ENCODE peak calls at places on chromosomes 1 and 21, in five cellular contexts. V is omental fat pad; M is left ventricle myocardium inferior; Q is CD8-positive, alpha-beta T cell; K is heart left ventricle. I is an unnamed sample.

GRCh38 chr1:172826096-172826741 is 167.3 kb downstream of the FASLG start:
- DNase-seq in V (no peak), M (no peak), Q (no peak), K (no peak), I (peak; percentile 80)

GRCh38 chr1:2019162-2019542 is at the start of gene GABRD:
- DNase-seq in V (no peak), M (no peak), Q (no peak), K (no peak), I (no peak)

GRCh38 chr1:192477630-192478029 is 97.9 kb upstream of the RGS1 start:
- DNase-seq in V (no peak), M (no peak), Q (no peak), K (no peak), I (no peak)

GRCh38 chr21:45920824-45921600 is 60.6 kb upstream of the COL6A1 start:
- DNase-seq in V (no peak), M (no peak), Q (no peak), K (no peak), I (no peak)

GRCh38 chr1:53567458-53568250 is 108.5 kb downstream of the DMRTB1 start:
- DNase-seq in V (no peak), M (no peak), Q (no peak), K (peak; percentile 37), I (no peak)

GRCh38 chr1:51058863-51059262 is 43.2 kb upstream of the C1orf185 start:
- DNase-seq in V (no peak), M (no peak), Q (no peak), K (no peak), I (no peak)

GRCh38 chr1:76256289-76257223 is 182.0 kb downstream of the ST6GALNAC3 start:
- DNase-seq in V (no peak), M (no peak), Q (no peak), K (no peak), I (no peak)

GRCh38 chr21:36699026-36699545 is at the start of gene SIM2:
- DNase-seq in V (no peak), M (no peak), Q (no peak), K (no peak), I (no peak)

GRCh38 chr1:64469121-64469520 is 808 bp upstream of the CACHD1 start:
- DNase-seq in V (no peak), M (no peak), Q (no peak), K (no peak), I (no peak)

GRCh38 chr1:159918918-159919195 is 6.5 kb downstream of the TAGLN2 start:
- DNase-seq in V (no peak), M (no peak), Q (no peak), K (no peak), I (no peak)

GRCh38 chr1:106439475-106439874 is 617.0 kb upstream of the PRMT6 start:
- DNase-seq in V (no peak), M (no peak), Q (no peak), K (no peak), I (no peak)

GRCh38 chr1:57017717-57018116 is 51.9 kb upstream of the C8B start:
- DNase-seq in V (no peak), M (no peak), Q (no peak), K (no peak), I (no peak)

GRCh38 chr21:42846221-42846620 is 33.1 kb downstream of the WDR4 start:
- DNase-seq in V (no peak), M (peak; percentile 3), Q (no peak), K (no peak), I (no peak)

GRCh38 chr1:117284408-117285215 is 73.9 kb upstream of the VTCN1 start:
- DNase-seq in V (no peak), M (no peak), Q (no peak), K (no peak), I (peak; percentile 61)

GRCh38 chr1:8133657-8134430 is 107.7 kb upstream of the ERRFI1 start:
- DNase-seq in V (no peak), M (peak; percentile 60), Q (no peak), K (no peak), I (peak; percentile 94)

GRCh38 chr1:27483659-27484058 is 6.3 kb downstream of the WASF2 start:
- DNase-seq in V (no peak), M (no peak), Q (no peak), K (no peak), I (no peak)

GRCh38 chr1:162215902-162216301 is 146.4 kb downstream of the NOS1AP start:
- DNase-seq in V (no peak), M (no peak), Q (no peak), K (no peak), I (no peak)

GRCh38 chr1:116807871-116808450 is 53.7 kb downstream of the CD2 start:
- DNase-seq in V (no peak), M (no peak), Q (no peak), K (no peak), I (no peak)

GRCh38 chr21:16194851-16195251 is 465.1 kb downstream of the USP25 start:
- DNase-seq in V (no peak), M (no peak), Q (no peak), K (no peak), I (no peak)

GRCh38 chr1:41152622-41153044 is 89.5 kb downstream of the SCMH1 start:
- DNase-seq in V (no peak), M (no peak), Q (no peak), K (no peak), I (peak; percentile 79)

GRCh38 chr1:30905403-30905802 is 3.2 kb downstream of the SDC3 start:
- DNase-seq in V (no peak), M (no peak), Q (no peak), K (no peak), I (no peak)

GRCh38 chr1:24348196-24348595 is 29.0 kb downstream of the GRHL3 start:
- DNase-seq in V (no peak), M (no peak), Q (no peak), K (no peak), I (no peak)

GRCh38 chr1:245983294-245983967 is 523.6 kb downstream of the SMYD3 start:
- DNase-seq in V (no peak), M (no peak), Q (no peak), K (no peak), I (no peak)

GRCh38 chr1:234737210-234737761 is 127.3 kb upstream of the IRF2BP2 start:
- DNase-seq in V (no peak), M (no peak), Q (no peak), K (no peak), I (no peak)

GRCh38 chr1:193060938-193061337 is 1.5 kb downstream of the RO60 start:
- DNase-seq in V (no peak), M (no peak), Q (peak; percentile 19), K (no peak), I (no peak)

GRCh38 chr1:226735576-226735975 is 3.5 kb downstream of the ITPKB start:
- DNase-seq in V (no peak), M (no peak), Q (no peak), K (no peak), I (no peak)

GRCh38 chr1:206464456-206464964 is 5.8 kb upstream of the IKBKE start:
- DNase-seq in V (no peak), M (no peak), Q (no peak), K (no peak), I (peak; percentile 78)

GRCh38 chr1:230220478-230220877 is 153.4 kb downstream of the GALNT2 start:
- DNase-seq in V (no peak), M (no peak), Q (no peak), K (no peak), I (no peak)

GRCh38 chr1:230867119-230867902 is 1.0 kb downstream of the C1orf198 start:
- DNase-seq in V (no peak), M (no peak), Q (no peak), K (no peak), I (no peak)

GRCh38 chr1:112034277-112034676 is 44.8 kb upstream of the KCND3 start:
- DNase-seq in V (no peak), M (no peak), Q (no peak), K (no peak), I (no peak)
- TF ChIP-seq CTCF in V (no peak), M (no peak), Q (no peak), K (no peak), I (no peak)

GRCh38 chr1:247906504-247907047 is 11.2 kb downstream of the OR2W3 start:
- DNase-seq in V (no peak), M (no peak), Q (no peak), K (no peak), I (peak; percentile 47)
- TF ChIP-seq CTCF in V (no peak), M (no peak), Q (no peak), K (no peak), I (no peak)

GRCh38 chr1:59560807-59561450 is 253.8 kb upstream of the HOOK1 start:
- DNase-seq in V (no peak), M (no peak), Q (no peak), K (no peak), I (no peak)
- TF ChIP-seq CTCF in V (no peak), M (no peak), Q (no peak), K (no peak), I (no peak)

DNA sequence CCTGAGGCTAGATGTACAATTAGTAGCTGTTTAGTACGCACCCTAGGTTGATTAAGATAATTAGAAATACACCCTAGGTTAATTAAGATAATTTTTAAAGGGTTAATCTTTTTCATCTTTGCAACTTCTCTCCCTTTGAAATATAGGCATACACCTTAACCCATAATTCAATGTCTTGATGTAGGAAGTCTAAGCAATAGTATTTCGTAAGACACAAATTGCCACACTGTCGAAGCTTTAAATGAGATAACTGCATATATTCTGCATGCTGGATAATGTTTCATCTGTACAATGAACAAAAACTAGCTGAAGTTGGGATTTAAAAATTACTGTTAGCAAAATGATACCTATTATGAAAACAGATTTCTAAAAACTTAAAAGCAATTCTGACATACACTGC is 122.9 kb downstream of the EVI5 start:
- DNase-seq in V (no peak), M (no peak), Q (no peak), K (no peak), I (no peak)
- TF ChIP-seq CTCF in V (no peak), M (no peak), Q (no peak), K (no peak), I (no peak)

DNA sequence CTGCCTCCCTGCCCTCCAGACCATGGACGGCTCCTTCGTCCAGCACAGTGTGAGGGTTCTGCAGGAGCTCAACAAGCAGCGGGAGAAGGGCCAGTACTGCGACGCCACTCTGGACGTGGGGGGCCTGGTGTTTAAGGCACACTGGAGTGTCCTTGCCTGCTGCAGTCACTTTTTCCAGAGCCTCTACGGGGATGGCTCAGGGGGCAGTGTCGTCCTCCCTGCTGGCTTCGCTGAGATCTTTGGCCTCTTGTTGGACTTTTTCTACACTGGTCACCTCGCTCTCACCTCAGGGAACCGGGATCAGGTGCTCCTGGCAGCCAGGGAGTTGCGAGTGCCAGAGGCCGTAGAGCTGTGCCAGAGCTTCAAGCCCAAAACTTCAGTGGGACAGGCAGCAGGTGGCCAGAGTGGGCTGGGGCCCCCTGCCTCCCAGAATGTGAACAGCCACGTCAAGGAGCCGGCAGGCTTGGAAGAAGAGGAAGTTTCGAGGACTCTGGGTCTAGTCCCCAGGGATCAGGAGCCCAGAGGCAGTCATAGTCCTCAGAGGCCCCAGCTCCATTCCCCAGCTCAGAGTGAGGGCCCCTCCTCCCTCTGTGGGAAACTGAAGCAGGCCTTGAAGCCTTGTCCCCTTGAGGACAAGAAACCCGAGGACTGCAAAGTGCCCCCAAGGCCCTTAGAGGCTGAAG is 935 bp downstream of the ZBTB48 start:
- DNase-seq in V (no peak), M (no peak), Q (no peak), K (no peak), I (no peak)
- TF ChIP-seq CTCF in V (no peak), M (no peak), Q (no peak), K (peak; percentile 21), I (peak; percentile 26)

DNA sequence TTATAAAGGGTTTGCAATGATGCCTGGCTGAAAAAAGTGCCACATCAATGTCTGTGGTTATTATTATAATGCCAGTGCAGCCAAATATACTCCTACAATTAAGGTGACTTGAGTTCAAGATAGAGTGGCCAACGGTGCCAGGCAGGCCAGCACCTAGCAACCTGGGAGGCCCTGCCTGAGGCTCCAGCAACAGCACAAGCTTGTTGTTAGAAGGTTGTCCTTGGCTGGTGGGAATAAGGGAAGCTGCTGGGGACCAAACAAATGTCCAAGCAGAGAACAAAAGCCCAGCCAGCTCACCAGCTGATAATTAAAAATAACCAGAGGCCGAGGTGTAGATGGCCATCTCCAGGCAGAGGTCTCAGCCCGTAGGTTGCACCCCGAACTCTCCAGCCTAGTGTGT is 2.0 kb downstream of the TMPRSS2 start:
- DNase-seq in V (no peak), M (no peak), Q (no peak), K (no peak), I (no peak)
- TF ChIP-seq CTCF in V (no peak), M (no peak), Q (no peak), K (no peak), I (no peak)